ENCODE peak calls at places on chromosomes 11 and 22, in nine cellular contexts. E, B, F, S, W, Q, U, T and H are unnamed samples.

GRCh38 chr11:69048056-69048717 is 545 bp upstream of the TPCN2 start:
- DNase-seq in E (no peak), B (no peak), F (no peak), S (no peak), W (no peak), Q (no peak), U (peak), T (peak), H (no peak)

GRCh38 chr22:39620924-39621690 is 50.6 kb downstream of the CACNA1I start:
- DNase-seq in E (no peak), B (no peak), F (no peak), S (no peak), W (no peak), Q (no peak), U (no peak), T (no peak), H (no peak)

GRCh38 chr22:32699686-32700085 is 101.8 kb upstream of the TIMP3 start:
- DNase-seq in E (no peak), B (no peak), F (peak), S (no peak), W (no peak), Q (no peak), U (no peak), T (peak), H (no peak)

GRCh38 chr22:29842740-29843139 is 4.7 kb upstream of the ASCC2 start:
- DNase-seq in E (peak), B (no peak), F (peak), S (peak), W (no peak), Q (peak), U (peak), T (peak), H (no peak)

GRCh38 chr11:35412285-35412684 is 7.1 kb downstream of the SLC1A2 start:
- DNase-seq in E (peak), B (no peak), F (no peak), S (no peak), W (no peak), Q (no peak), U (no peak), T (no peak), H (peak)

GRCh38 chr11:73334244-73335203 is 26.4 kb downstream of the ARHGEF17 start:
- DNase-seq in E (peak), B (peak), F (peak), S (peak), W (peak), Q (peak), U (peak), T (peak), H (peak)

GRCh38 chr11:120883404-120884135 is 140.3 kb upstream of the TBCEL start:
- DNase-seq in E (peak), B (no peak), F (no peak), S (no peak), W (no peak), Q (peak), U (peak), T (peak), H (no peak)

GRCh38 chr11:106520146-106520912 is 442.9 kb downstream of the AASDHPPT start:
- DNase-seq in E (no peak), B (no peak), F (no peak), S (no peak), W (no peak), Q (no peak), U (no peak), T (peak), H (no peak)

GRCh38 chr22:29359469-29359868 is 28.9 kb downstream of the AP1B1 start:
- DNase-seq in E (peak), B (peak), F (peak), S (peak), W (peak), Q (peak), U (peak), T (no peak), H (peak)

GRCh38 chr22:33302049-33302545 is 243.9 kb upstream of the SYN3 start:
- DNase-seq in E (peak), B (peak), F (peak), S (peak), W (peak), Q (peak), U (peak), T (peak), H (peak)

GRCh38 chr11:105181100-105181499 is 41.5 kb upstream of the CARD18 start:
- DNase-seq in E (peak), B (no peak), F (no peak), S (peak), W (no peak), Q (no peak), U (peak), T (peak), H (peak)

GRCh38 chr11:112558691-112559090 is 298.0 kb upstream of the PLET1 start:
- DNase-seq in E (peak), B (no peak), F (no peak), S (peak), W (no peak), Q (no peak), U (peak), T (no peak), H (no peak)

GRCh38 chr11:115544422-115544821 is 40.2 kb upstream of the CADM1 start:
- DNase-seq in E (no peak), B (no peak), F (no peak), S (no peak), W (no peak), Q (no peak), U (no peak), T (no peak), H (no peak)

GRCh38 chr11:126182787-126183445 is 28.5 kb downstream of the RPUSD4 start:
- DNase-seq in E (no peak), B (no peak), F (no peak), S (no peak), W (no peak), Q (no peak), U (no peak), T (no peak), H (no peak)

GRCh38 chr11:10646005-10646404 is 47.5 kb downstream of the IRAG1 start:
- DNase-seq in E (no peak), B (no peak), F (no peak), S (no peak), W (no peak), Q (no peak), U (no peak), T (no peak), H (no peak)

GRCh38 chr22:20585640-20586402 is 78.4 kb downstream of the MED15 start:
- DNase-seq in E (no peak), B (no peak), F (no peak), S (no peak), W (no peak), Q (no peak), U (no peak), T (no peak), H (no peak)

GRCh38 chr22:29187831-29188230 is 17.9 kb upstream of the EMID1 start:
- DNase-seq in E (no peak), B (no peak), F (no peak), S (no peak), W (no peak), Q (no peak), U (no peak), T (no peak), H (no peak)

GRCh38 chr11:119337581-119338317 is 2.9 kb downstream of the C1QTNF5 start:
- DNase-seq in E (peak), B (no peak), F (no peak), S (no peak), W (no peak), Q (no peak), U (peak), T (no peak), H (peak)

GRCh38 chr11:87265132-87265531 is 227.4 kb downstream of the TMEM135 start:
- DNase-seq in E (peak), B (no peak), F (no peak), S (no peak), W (no peak), Q (no peak), U (peak), T (peak), H (no peak)

GRCh38 chr11:87134524-87135106 is 96.9 kb downstream of the TMEM135 start:
- DNase-seq in E (no peak), B (no peak), F (no peak), S (no peak), W (no peak), Q (no peak), U (no peak), T (no peak), H (no peak)

GRCh38 chr11:128052912-128053641 is 534.3 kb downstream of the ETS1 start:
- DNase-seq in E (peak), B (no peak), F (no peak), S (peak), W (no peak), Q (no peak), U (peak), T (peak), H (peak)

GRCh38 chr11:86917577-86917976 is 37.6 kb downstream of the FZD4 start:
- DNase-seq in E (no peak), B (no peak), F (no peak), S (no peak), W (no peak), Q (no peak), U (peak), T (no peak), H (no peak)

GRCh38 chr11:84345027-84345426 is 1058.9 kb upstream of the CCDC90B start:
- DNase-seq in E (no peak), B (no peak), F (no peak), S (no peak), W (no peak), Q (no peak), U (no peak), T (no peak), H (no peak)

GRCh38 chr11:17779861-17780594 is 45.4 kb downstream of the KCNC1 start:
- DNase-seq in E (no peak), B (no peak), F (no peak), S (no peak), W (no peak), Q (no peak), U (no peak), T (no peak), H (no peak)

GRCh38 chr11:65362320-65362931 is 7.9 kb downstream of the TIGD3 start:
- DNase-seq in E (no peak), B (peak), F (no peak), S (no peak), W (no peak), Q (no peak), U (no peak), T (no peak), H (no peak)

GRCh38 chr11:61298663-61299244 is 3.6 kb upstream of the VWCE start:
- DNase-seq in E (no peak), B (no peak), F (no peak), S (no peak), W (no peak), Q (no peak), U (peak), T (no peak), H (no peak)

GRCh38 chr11:63761870-63762661 is 6.5 kb downstream of the ZFTA start:
- DNase-seq in E (no peak), B (peak), F (no peak), S (no peak), W (no peak), Q (no peak), U (no peak), T (no peak), H (peak)

GRCh38 chr11:128607819-128608218 is 20.5 kb upstream of the ETS1 start:
- DNase-seq in E (no peak), B (no peak), F (no peak), S (no peak), W (no peak), Q (no peak), U (no peak), T (no peak), H (no peak)

GRCh38 chr11:5123802-5124521 is 14.2 kb downstream of the OR52A5 start:
- DNase-seq in E (peak), B (peak), F (no peak), S (peak), W (peak), Q (peak), U (peak), T (peak), H (peak)

GRCh38 chr22:48098243-48098935 is 1335.9 kb downstream of the TBC1D22A start:
- DNase-seq in E (no peak), B (no peak), F (no peak), S (no peak), W (no peak), Q (no peak), U (no peak), T (no peak), H (no peak)

GRCh38 chr22:48093981-48094380 is 1331.5 kb downstream of the TBC1D22A start:
- DNase-seq in E (no peak), B (no peak), F (no peak), S (no peak), W (no peak), Q (no peak), U (no peak), T (no peak), H (no peak)

GRCh38 chr22:48097723-48098122 is 1335.3 kb downstream of the TBC1D22A start:
- DNase-seq in E (no peak), B (no peak), F (no peak), S (no peak), W (no peak), Q (no peak), U (no peak), T (no peak), H (no peak)

GRCh38 chr22:48096846-48097665 is 1334.6 kb downstream of the TBC1D22A start:
- DNase-seq in E (no peak), B (no peak), F (no peak), S (no peak), W (no peak), Q (no peak), U (no peak), T (no peak), H (no peak)

DNA sequence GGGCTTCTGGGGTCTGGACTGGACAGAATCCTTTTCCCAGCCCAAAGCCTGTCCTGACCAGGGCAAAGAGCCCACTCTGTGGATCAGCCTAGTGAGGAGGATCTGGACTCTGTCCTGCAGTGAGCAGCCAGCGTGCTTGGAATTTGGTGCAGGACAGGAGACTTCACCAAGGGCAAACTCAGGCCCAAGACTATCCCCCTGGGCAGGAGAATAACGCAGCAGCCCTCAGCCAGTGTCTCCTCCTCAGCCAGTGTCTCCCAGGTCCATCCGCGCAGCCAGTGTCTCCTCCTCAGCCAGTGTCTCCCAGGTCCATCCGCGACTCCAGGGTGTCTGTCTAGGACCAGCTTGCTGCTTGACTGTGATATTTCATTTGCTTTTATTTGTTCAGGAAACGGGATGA is 1334.0 kb downstream of the TBC1D22A start:
- DNase-seq in E (no peak), B (no peak), F (no peak), S (no peak), W (no peak), Q (no peak), U (no peak), T (no peak), H (no peak)
- H3K4me3 ChIP-seq in E (no peak), B (no peak), F (no peak), S (no peak), W (no peak), Q (no peak), U (no peak), T (no peak), H (no peak)

DNA sequence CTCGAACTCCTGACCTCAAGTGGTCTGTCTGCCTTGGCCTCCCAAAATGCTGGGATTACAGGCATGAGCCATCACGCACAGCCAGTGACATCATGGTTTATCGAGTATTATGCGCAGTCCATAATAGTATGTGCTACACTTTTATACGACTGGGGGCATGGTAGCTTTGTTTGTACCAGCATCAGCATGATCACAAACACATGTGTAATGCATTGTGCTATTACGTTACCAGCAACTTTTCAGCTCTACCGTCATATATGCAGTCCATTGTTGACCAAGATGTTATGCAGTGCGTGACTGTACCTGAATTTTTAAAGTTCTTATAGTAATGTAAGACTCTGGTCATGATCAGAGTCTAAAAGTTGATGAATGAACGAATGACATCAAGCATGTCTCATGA is 67.9 kb downstream of the ZC3H12C start:
- DNase-seq in E (no peak), B (no peak), F (no peak), S (no peak), W (no peak), Q (peak), U (no peak), T (no peak), H (no peak)
- H3K4me3 ChIP-seq in E (no peak), B (no peak), F (no peak), S (no peak), W (no peak), Q (no peak), U (no peak), T (no peak), H (no peak)

DNA sequence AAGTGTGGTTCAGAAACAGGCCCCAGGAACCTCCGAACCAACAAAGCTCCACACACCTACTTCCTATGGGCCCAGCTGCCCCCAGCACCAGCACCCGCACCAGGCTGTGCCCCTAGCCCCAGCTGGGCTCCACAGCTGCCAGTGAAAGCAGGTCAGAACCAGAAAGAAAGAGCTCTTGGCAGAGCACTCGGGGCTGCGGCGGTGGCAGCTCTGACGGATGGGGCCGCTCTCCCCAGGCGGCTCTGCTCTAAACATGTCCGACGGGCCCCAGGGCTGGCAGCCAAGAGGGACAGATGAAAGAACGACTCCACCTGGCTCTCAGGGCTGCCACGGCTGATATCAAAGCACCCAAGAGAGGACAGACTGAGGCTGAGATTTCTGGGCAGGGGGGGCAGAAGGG is 25.7 kb downstream of the LRFN4 start:
- DNase-seq in E (no peak), B (no peak), F (no peak), S (no peak), W (no peak), Q (no peak), U (no peak), T (no peak), H (no peak)
- H3K4me3 ChIP-seq in E (no peak), B (no peak), F (no peak), S (no peak), W (peak), Q (no peak), U (no peak), T (no peak), H (peak)

DNA sequence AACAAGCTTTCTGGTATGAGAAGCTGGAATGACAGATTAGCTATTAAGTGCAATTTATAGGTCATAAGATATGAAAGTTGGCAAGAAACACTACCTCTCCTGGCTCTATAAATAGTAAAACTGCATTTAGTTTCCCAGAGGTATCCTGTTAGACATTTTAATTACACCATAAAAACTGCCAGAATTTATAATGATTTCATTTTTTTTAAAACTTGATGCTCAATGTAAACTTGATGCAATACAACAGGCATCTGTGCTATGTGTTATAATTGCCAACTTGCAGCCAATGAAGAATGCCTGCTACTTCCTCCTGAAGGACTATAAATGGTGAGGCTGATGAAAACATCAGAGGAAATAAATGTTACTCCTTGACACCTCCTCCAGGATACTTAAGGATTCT is 262.3 kb upstream of the PITPNB start:
- DNase-seq in E (no peak), B (no peak), F (peak), S (no peak), W (no peak), Q (no peak), U (no peak), T (no peak), H (no peak)
- H3K4me3 ChIP-seq in E (no peak), B (no peak), F (no peak), S (no peak), W (no peak), Q (no peak), U (no peak), T (no peak), H (no peak)